ENCODE peak calls at places on chromosomes 3 and 15, in nine cellular contexts. F is T1000, C is anterior cingulate cortex, Y is CMK, I is GDM1, D is adrenal gland, M is amygdala, Z is astrocyte of the spinal cord, P is body of pancreas. J is an unnamed sample.
A peak's percentile ranks its signal among the peaks of the same experiment; 100 is the strongest.

GRCh38 chr3:119776304-119776703 is 5.6 kb upstream of the NR1I2 start:
- DNase-seq in F (no peak), C (no peak), Y (no peak), I (no peak), D (no peak), M (no peak), Z (no peak), P (no peak), J (no peak)

GRCh38 chr3:65636326-65636725 is 402.4 kb downstream of the MAGI1 start:
- DNase-seq in F (no peak), C (no peak), Y (no peak), I (no peak), D (no peak), M (no peak), Z (no peak), P (no peak), J (no peak)

GRCh38 chr3:11530153-11530721 is 113.5 kb downstream of the VGLL4 start:
- DNase-seq in F (peak; percentile 73), C (no peak), Y (no peak), I (no peak), D (no peak), M (peak; percentile 27), Z (peak; percentile 99), P (no peak), J (no peak)

GRCh38 chr3:15501126-15501525 is 20.4 kb downstream of the COLQ start:
- DNase-seq in F (no peak), C (no peak), Y (no peak), I (no peak), D (no peak), M (no peak), Z (no peak), P (no peak), J (no peak)

GRCh38 chr3:23811919-23812318 is 6.2 kb downstream of the UBE2E1 start:
- DNase-seq in F (no peak), C (no peak), Y (no peak), I (no peak), D (no peak), M (no peak), Z (no peak), P (no peak), J (no peak)

GRCh38 chr15:66995257-66995656 is 70.1 kb upstream of the SMAD3 start:
- DNase-seq in F (no peak), C (no peak), Y (no peak), I (no peak), D (no peak), M (no peak), Z (peak; percentile 53), P (no peak), J (no peak)

GRCh38 chr3:79651536-79652065 is 116.2 kb downstream of the ROBO1 start:
- DNase-seq in F (no peak), C (no peak), Y (no peak), I (no peak), D (no peak), M (no peak), Z (peak; percentile 50), P (peak; percentile 12), J (no peak)

GRCh38 chr15:52680041-52680391 is 828 bp upstream of the ATOSA start:
- DNase-seq in F (no peak), C (no peak), Y (no peak), I (no peak), D (no peak), M (no peak), Z (peak; percentile 17), P (no peak), J (peak; percentile 48)

GRCh38 chr3:53137835-53138446 is 7.7 kb upstream of the RFT1 start:
- DNase-seq in F (no peak), C (no peak), Y (no peak), I (no peak), D (no peak), M (no peak), Z (no peak), P (no peak), J (peak; percentile 79)

GRCh38 chr3:121431717-121432517 is 113.9 kb downstream of the POLQ start:
- DNase-seq in F (no peak), C (no peak), Y (no peak), I (no peak), D (peak; percentile 14), M (no peak), Z (peak; percentile 76), P (peak; percentile 14), J (peak; percentile 7)

GRCh38 chr3:17302774-17303173 is 418.0 kb downstream of the PLCL2 start:
- DNase-seq in F (no peak), C (no peak), Y (no peak), I (no peak), D (peak; percentile 75), M (no peak), Z (peak; percentile 20), P (peak; percentile 15), J (no peak)

GRCh38 chr15:97884513-97885131 is 75.9 kb upstream of the ARRDC4 start:
- DNase-seq in F (no peak), C (no peak), Y (no peak), I (no peak), D (no peak), M (no peak), Z (no peak), P (no peak), J (no peak)

GRCh38 chr3:195153121-195153520 is 117.8 kb downstream of the XXYLT1 start:
- DNase-seq in F (no peak), C (no peak), Y (no peak), I (no peak), D (no peak), M (no peak), Z (peak; percentile 37), P (no peak), J (peak; percentile 61)

GRCh38 chr3:123365450-123366143 is 83.3 kb downstream of the ADCY5 start:
- DNase-seq in F (no peak), C (no peak), Y (no peak), I (no peak), D (peak; percentile 59), M (no peak), Z (no peak), P (peak; percentile 23), J (peak; percentile 67)

GRCh38 chr15:83855956-83856355 is 202.0 kb downstream of the ADAMTSL3 start:
- DNase-seq in F (no peak), C (no peak), Y (no peak), I (no peak), D (no peak), M (no peak), Z (no peak), P (no peak), J (no peak)

GRCh38 chr3:127820871-127821853 is 1.2 kb downstream of the MGLL start:
- DNase-seq in F (no peak), C (no peak), Y (no peak), I (no peak), D (peak; percentile 6), M (no peak), Z (peak; percentile 23), P (no peak), J (no peak)

GRCh38 chr3:56915969-56916586 is 114.3 kb upstream of the ARHGEF3 start:
- DNase-seq in F (no peak), C (no peak), Y (no peak), I (peak; percentile 70), D (peak; percentile 32), M (no peak), Z (no peak), P (peak; percentile 14), J (no peak)

GRCh38 chr3:123378409-123378915 is 70.4 kb downstream of the ADCY5 start:
- DNase-seq in F (no peak), C (no peak), Y (no peak), I (no peak), D (no peak), M (no peak), Z (no peak), P (no peak), J (no peak)

GRCh38 chr3:168801792-168802191 is 706.1 kb upstream of the GOLIM4 start:
- DNase-seq in F (no peak), C (no peak), Y (no peak), I (no peak), D (no peak), M (no peak), Z (peak; percentile 79), P (no peak), J (no peak)

GRCh38 chr15:87846746-87847145 is 409.8 kb downstream of the NTRK3 start:
- DNase-seq in F (no peak), C (no peak), Y (no peak), I (no peak), D (no peak), M (no peak), Z (no peak), P (no peak), J (no peak)

GRCh38 chr3:150497956-150498355 is 48.3 kb downstream of the SERP1 start:
- DNase-seq in F (no peak), C (no peak), Y (no peak), I (no peak), D (peak; percentile 72), M (no peak), Z (peak; percentile 31), P (no peak), J (no peak)

GRCh38 chr3:153958635-153959320 is 162.4 kb upstream of the ARHGEF26 start:
- DNase-seq in F (no peak), C (no peak), Y (no peak), I (no peak), D (no peak), M (no peak), Z (peak; percentile 15), P (no peak), J (no peak)

GRCh38 chr3:187319699-187320302 is 28.3 kb upstream of the MASP1 start:
- DNase-seq in F (peak; percentile 38), C (peak; percentile 25), Y (peak; percentile 27), I (peak; percentile 49), D (peak; percentile 85), M (peak; percentile 64), Z (peak; percentile 58), P (peak; percentile 66), J (peak; percentile 89)

GRCh38 chr3:48561045-48561736 is 2.4 kb downstream of the UCN2 start:
- DNase-seq in F (peak; percentile 41), C (no peak), Y (peak; percentile 75), I (no peak), D (peak; percentile 56), M (no peak), Z (peak; percentile 69), P (peak; percentile 43), J (peak; percentile 77)

GRCh38 chr15:55007561-55007960 is 189.2 kb downstream of the RSL24D1 start:
- DNase-seq in F (no peak), C (no peak), Y (peak; percentile 32), I (peak; percentile 30), D (peak; percentile 35), M (no peak), Z (no peak), P (no peak), J (no peak)

GRCh38 chr3:196835081-196835480 is 32.6 kb upstream of the SENP5 start:
- DNase-seq in F (no peak), C (no peak), Y (no peak), I (no peak), D (no peak), M (no peak), Z (no peak), P (no peak), J (no peak)

GRCh38 chr3:187295635-187296034 is 4.1 kb upstream of the MASP1 start:
- DNase-seq in F (no peak), C (no peak), Y (no peak), I (no peak), D (no peak), M (no peak), Z (no peak), P (no peak), J (peak; percentile 66)

GRCh38 chr3:133531981-133532380 is 41.5 kb upstream of the CDV3 start:
- DNase-seq in F (no peak), C (no peak), Y (no peak), I (no peak), D (no peak), M (no peak), Z (peak; percentile 84), P (no peak), J (no peak)

GRCh38 chr15:36940636-36941285 is 159.6 kb downstream of the MEIS2 start:
- DNase-seq in F (no peak), C (no peak), Y (no peak), I (no peak), D (no peak), M (no peak), Z (no peak), P (no peak), J (no peak)

J was measured in SK-MEL-5.